ENCODE peak calls at places on chromosomes 2 and 18, in nine cellular contexts. J is NCI-H524; L is activated naive CD4-positive, alpha-beta T cell; Q is IMR-90; I is NCI-H446; U is A549; O is activated gamma-delta T cell; A is BE2C; D is cerebellum. E is an unnamed sample.
A peak's percentile ranks its signal among the peaks of the same experiment; 100 is the strongest.

GRCh38 chr2:99569393-99569792 is 79.6 kb upstream of the REV1 start:
- DNase-seq in J (no peak), L (no peak), Q (no peak), I (no peak), U (no peak), O (no peak), A (no peak), D (no peak), E (no peak)

GRCh38 chr18:48639772-48640432 is 101.1 kb downstream of the CTIF start:
- DNase-seq in J (no peak), L (no peak), Q (no peak), I (no peak), U (no peak), O (no peak), A (no peak), D (no peak), E (no peak)

GRCh38 chr2:183037281-183037659 is 987 bp downstream of the NCKAP1 start:
- DNase-seq in J (peak; percentile 27), L (no peak), Q (peak; percentile 47), I (no peak), U (no peak), O (no peak), A (no peak), D (no peak), E (no peak)

GRCh38 chr2:62286089-62286785 is 90.3 kb downstream of the B3GNT2 start:
- DNase-seq in J (no peak), L (no peak), Q (no peak), I (no peak), U (no peak), O (no peak), A (no peak), D (no peak), E (no peak)

GRCh38 chr2:152715854-152716428 is 1.3 kb downstream of the PRPF40A start:
- DNase-seq in J (peak; percentile 46), L (no peak), Q (peak; percentile 5), I (no peak), U (peak; percentile 80), O (no peak), A (peak; percentile 56), D (no peak), E (no peak)

GRCh38 chr2:138548796-138549195 is 47.2 kb downstream of the SPOPL start:
- DNase-seq in J (no peak), L (no peak), Q (no peak), I (no peak), U (no peak), O (no peak), A (no peak), D (no peak), E (no peak)

GRCh38 chr2:147382322-147382948 is 462.4 kb upstream of the ACVR2A start:
- DNase-seq in J (peak; percentile 20), L (no peak), Q (no peak), I (peak; percentile 73), U (no peak), O (no peak), A (no peak), D (peak; percentile 67), E (no peak)

GRCh38 chr18:28208712-28209265 is 31.9 kb upstream of the CDH2 start:
- DNase-seq in J (no peak), L (no peak), Q (no peak), I (no peak), U (no peak), O (no peak), A (no peak), D (no peak), E (no peak)

GRCh38 chr2:158432117-158432516 is 24.4 kb downstream of the CCDC148 start:
- DNase-seq in J (no peak), L (no peak), Q (no peak), I (no peak), U (no peak), O (no peak), A (no peak), D (no peak), E (no peak)

GRCh38 chr2:241996100-241996499 is 126.6 kb downstream of the RTP5 start:
- DNase-seq in J (no peak), L (no peak), Q (no peak), I (no peak), U (no peak), O (no peak), A (no peak), D (no peak), E (no peak)

GRCh38 chr2:58146707-58147106 is 94.4 kb downstream of the FANCL start:
- DNase-seq in J (no peak), L (no peak), Q (peak; percentile 46), I (no peak), U (peak; percentile 29), O (no peak), A (no peak), D (no peak), E (no peak)

GRCh38 chr18:56576826-56577573 is 61.4 kb downstream of the TXNL1 start:
- DNase-seq in J (peak; percentile 89), L (no peak), Q (peak; percentile 19), I (no peak), U (no peak), O (no peak), A (peak; percentile 36), D (peak; percentile 75), E (no peak)

GRCh38 chr2:175855236-175855635 is 146.8 kb downstream of the LNPK start:
- DNase-seq in J (peak; percentile 26), L (no peak), Q (no peak), I (no peak), U (no peak), O (no peak), A (no peak), D (no peak), E (no peak)

GRCh38 chr2:28926837-28927236 is 32.4 kb downstream of the WDR43 start:
- DNase-seq in J (no peak), L (no peak), Q (peak; percentile 32), I (no peak), U (no peak), O (no peak), A (no peak), D (no peak), E (no peak)

GRCh38 chr2:180599804-180600203 is 380.6 kb upstream of the UBE2E3 start:
- DNase-seq in J (no peak), L (no peak), Q (no peak), I (no peak), U (no peak), O (no peak), A (no peak), D (no peak), E (no peak)

GRCh38 chr2:43136862-43137261 is 89.5 kb downstream of the ZFP36L2 start:
- DNase-seq in J (no peak), L (no peak), Q (no peak), I (no peak), U (no peak), O (no peak), A (no peak), D (no peak), E (no peak)

GRCh38 chr2:125959047-125959446 is 696.9 kb upstream of the GYPC start:
- DNase-seq in J (no peak), L (no peak), Q (no peak), I (no peak), U (no peak), O (no peak), A (no peak), D (no peak), E (no peak)

GRCh38 chr2:54106631-54107454 is 8.6 kb upstream of the ACYP2 start:
- DNase-seq in J (peak; percentile 74), L (no peak), Q (peak; percentile 66), I (peak; percentile 45), U (peak; percentile 72), O (no peak), A (peak; percentile 40), D (peak; percentile 70), E (no peak)